ENCODE peak calls at places on chromosomes 16 and 17, in nine cellular contexts. T is K562, D is fibroblast of lung, H is keratinocyte, U is mammary epithelial cell, K is GM23338, C is PC-3, E is neural progenitor cell, A is endothelial cell of umbilical vein. Z is an unnamed sample.

GRCh38 chr16:51012396-51012795 is 138.7 kb downstream of the SALL1 start:
- DNase-seq in A (no peak), U (no peak), K (no peak), D (no peak), C (no peak), H (no peak), T (no peak), E (no peak), Z (no peak)

GRCh38 chr17:70629902-70630301 is 460.6 kb downstream of the KCNJ2 start:
- DNase-seq in A (peak), E (no peak), K (no peak), D (peak), U (no peak), T (no peak), H (no peak), C (peak), Z (no peak)

GRCh38 chr16:58198022-58198683 is at the start of gene CSNK2A2:
- DNase-seq in D (peak), K (peak), C (peak), T (peak), A (no peak), U (peak), H (no peak), E (peak), Z (peak)

GRCh38 chr17:82411396-82412053 is 6.6 kb upstream of the HEXD start:
- DNase-seq in T (no peak), U (no peak), A (no peak), H (no peak), C (no peak), D (no peak), K (no peak), E (no peak), Z (no peak)

GRCh38 chr17:81537856-81538555 is 9.8 kb downstream of the FSCN2 start:
- DNase-seq in T (no peak), A (no peak), E (no peak), U (no peak), H (no peak), C (no peak), K (no peak), D (no peak), Z (no peak)

GRCh38 chr16:87160752-87161337 is 156.3 kb downstream of the C16orf95 start:
- DNase-seq in H (peak), K (no peak), D (no peak), U (peak), A (no peak), T (no peak), E (no peak), C (peak), Z (no peak)

GRCh38 chr16:4780235-4780634 is 7.9 kb downstream of the SEPTIN12 start:
- DNase-seq in E (no peak), T (no peak), U (no peak), H (no peak), A (no peak), D (peak), C (peak), K (no peak), Z (no peak)

GRCh38 chr16:9372934-9373890 is 281.8 kb downstream of the HAPSTR1 start:
- DNase-seq in U (no peak), D (no peak), C (no peak), T (no peak), E (peak), A (no peak), K (peak), H (no peak), Z (no peak)

GRCh38 chr17:13569740-13570137 is 32.0 kb downstream of the HS3ST3A1 start:
- DNase-seq in K (no peak), E (no peak), H (no peak), D (no peak), T (no peak), C (no peak), A (no peak), U (no peak), Z (no peak)

GRCh38 chr17:58630883-58631522 is 60.8 kb downstream of the TEX14 start:
- DNase-seq in E (peak), C (no peak), K (peak), A (no peak), T (no peak), H (no peak), U (peak), D (no peak), Z (no peak)

GRCh38 chr16:5350118-5350517 is 252.5 kb upstream of the EEF2KMT start:
- DNase-seq in U (no peak), T (no peak), E (peak), K (peak), A (no peak), D (no peak), H (no peak), C (no peak), Z (peak)

GRCh38 chr16:85659805-85660511 is 28.8 kb downstream of the GINS2 start:
- DNase-seq in E (peak), U (peak), A (peak), K (peak), H (no peak), T (peak), C (peak), D (peak), Z (peak)

GRCh38 chr16:47477680-47478079 is 16.5 kb downstream of the PHKB start:
- DNase-seq in U (peak), H (no peak), K (no peak), D (peak), T (no peak), C (peak), A (no peak), E (no peak), Z (no peak)

GRCh38 chr17:8152112-8152775 is at the start of gene PER1:
- DNase-seq in U (peak), A (peak), E (peak), C (peak), H (no peak), D (peak), K (peak), T (peak), Z (peak)

GRCh38 chr16:22232277-22233049 is 26.4 kb downstream of the EEF2K start:
- DNase-seq in H (peak), C (peak), T (no peak), K (no peak), U (peak), D (peak), A (peak), E (no peak), Z (no peak)

GRCh38 chr16:55370762-55371482 is 46.9 kb downstream of the IRX6 start:
- DNase-seq in E (peak), A (no peak), C (peak), T (peak), U (peak), H (no peak), K (peak), D (peak), Z (peak)

GRCh38 chr16:31141489-31142108 is 6.1 kb upstream of the PRSS8 start:
- DNase-seq in D (no peak), K (no peak), U (peak), A (no peak), T (peak), E (no peak), C (no peak), H (no peak), Z (no peak)

GRCh38 chr16:46885960-46886763 is 2.0 kb downstream of the GPT2 start:
- DNase-seq in T (no peak), C (no peak), K (peak), U (peak), A (no peak), D (peak), E (peak), H (no peak), Z (no peak)

GRCh38 chr16:74743045-74743667 is 31.5 kb downstream of the FA2H start:
- DNase-seq in K (no peak), U (no peak), E (no peak), C (peak), T (no peak), A (no peak), D (no peak), H (no peak), Z (no peak)

GRCh38 chr17:17411692-17412091 is 65.1 kb upstream of the MED9 start:
- DNase-seq in E (no peak), C (peak), H (no peak), T (no peak), K (no peak), D (no peak), U (peak), A (no peak), Z (no peak)

GRCh38 chr16:83066011-83066410 is 439.2 kb downstream of the CDH13 start:
- DNase-seq in A (no peak), H (no peak), K (no peak), E (no peak), C (no peak), T (no peak), D (no peak), U (no peak), Z (no peak)

GRCh38 chr17:56599566-56599965 is 6.1 kb downstream of the NOG start:
- DNase-seq in U (no peak), H (no peak), T (no peak), A (no peak), K (no peak), C (no peak), D (no peak), E (no peak), Z (no peak)

GRCh38 chr16:57725976-57726375 is 9.6 kb upstream of the KATNB1 start:
- DNase-seq in A (no peak), D (no peak), E (no peak), H (no peak), C (no peak), T (no peak), U (no peak), K (no peak), Z (no peak)

GRCh38 chr17:40458001-40458791 is 14.9 kb downstream of the IGFBP4 start:
- DNase-seq in K (no peak), C (peak), U (no peak), A (no peak), H (peak), D (peak), E (no peak), T (no peak), Z (no peak)

GRCh38 chr16:86762035-86762550 is 183.7 kb downstream of the FOXL1 start:
- DNase-seq in U (no peak), H (no peak), C (no peak), K (no peak), E (no peak), T (no peak), A (no peak), D (no peak), Z (no peak)

GRCh38 chr17:40176409-40177110 is 710 bp upstream of the RAPGEFL1 start:
- DNase-seq in U (peak), K (no peak), A (no peak), D (no peak), E (no peak), T (no peak), H (peak), C (peak), Z (no peak)

GRCh38 chr17:49691677-49692191 is 13.8 kb upstream of the SPOP start:
- DNase-seq in T (no peak), C (no peak), K (peak), U (no peak), H (no peak), D (no peak), E (no peak), A (no peak), Z (no peak)

GRCh38 chr16:54096607-54097006 is 190.0 kb downstream of the IRX3 start:
- DNase-seq in C (no peak), H (no peak), A (no peak), E (no peak), D (no peak), U (no peak), K (no peak), T (no peak), Z (no peak)

GRCh38 chr16:85395207-85395912 is 217.8 kb upstream of the GSE1 start:
- DNase-seq in U (peak), E (no peak), H (peak), K (no peak), T (peak), D (peak), A (peak), C (peak), Z (peak)

GRCh38 chr16:88069397-88070168 is 118.3 kb downstream of the BANP start:
- DNase-seq in K (no peak), C (no peak), H (no peak), D (no peak), U (no peak), T (no peak), E (no peak), A (no peak), Z (no peak)

GRCh38 chr16:86609115-86609514 is 30.8 kb downstream of the FOXL1 start:
- DNase-seq in H (no peak), E (no peak), U (no peak), C (no peak), K (no peak), D (peak), T (no peak), A (no peak), Z (peak)

GRCh38 chr17:37710344-37710886 is 34.4 kb downstream of the HNF1B start:
- DNase-seq in C (peak), U (no peak), T (peak), K (peak), A (peak), H (no peak), D (peak), E (peak), Z (peak)

DNA sequence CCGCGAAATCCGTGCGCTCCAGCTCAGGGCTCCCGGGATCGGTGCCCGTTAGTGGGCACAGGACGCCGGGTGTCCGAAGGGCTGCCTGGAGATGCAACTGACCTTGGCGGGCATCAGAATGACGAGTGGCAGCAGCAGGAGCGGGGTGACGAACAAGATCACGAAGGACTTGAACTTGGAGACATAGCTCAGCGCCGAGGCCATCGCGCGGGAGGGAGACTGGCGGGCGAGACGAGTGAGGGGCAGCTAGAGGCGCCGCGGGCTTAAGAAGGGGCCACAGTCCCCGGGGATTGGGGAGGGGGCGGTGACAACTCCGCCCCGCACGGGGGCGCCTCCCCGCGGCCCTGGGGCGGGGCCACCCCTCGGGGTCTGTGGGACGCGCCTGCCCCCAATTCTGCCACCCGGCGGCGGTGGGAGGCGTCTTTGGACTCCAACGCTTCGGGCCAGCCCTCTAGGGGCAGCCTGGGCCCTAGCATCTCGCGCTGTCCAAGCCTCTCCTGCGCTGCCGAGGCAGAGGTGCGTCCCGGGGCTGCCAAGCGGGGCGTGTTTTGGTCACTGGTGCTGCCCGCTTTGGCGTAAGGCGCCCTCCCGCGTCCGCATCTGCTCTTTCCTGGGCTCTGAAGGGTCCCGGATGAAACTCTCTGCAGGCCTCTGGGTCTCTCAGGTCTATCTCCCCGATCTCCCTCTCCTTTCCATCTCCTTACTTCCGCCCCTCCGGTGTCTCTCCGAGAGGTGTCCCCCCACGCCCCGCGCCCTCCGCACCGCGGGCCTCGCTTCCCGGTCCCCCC is at the start of gene SLC13A5:
- DNase-seq in C (no peak), T (peak), K (peak), D (peak), E (peak), A (peak), H (no peak), U (peak), Z (peak)
- TF ChIP-seq EZH2 in C (no peak), T (no peak), K (no peak), D (peak), E (no peak), A (no peak), H (no peak), U (no peak), Z (peak)

DNA sequence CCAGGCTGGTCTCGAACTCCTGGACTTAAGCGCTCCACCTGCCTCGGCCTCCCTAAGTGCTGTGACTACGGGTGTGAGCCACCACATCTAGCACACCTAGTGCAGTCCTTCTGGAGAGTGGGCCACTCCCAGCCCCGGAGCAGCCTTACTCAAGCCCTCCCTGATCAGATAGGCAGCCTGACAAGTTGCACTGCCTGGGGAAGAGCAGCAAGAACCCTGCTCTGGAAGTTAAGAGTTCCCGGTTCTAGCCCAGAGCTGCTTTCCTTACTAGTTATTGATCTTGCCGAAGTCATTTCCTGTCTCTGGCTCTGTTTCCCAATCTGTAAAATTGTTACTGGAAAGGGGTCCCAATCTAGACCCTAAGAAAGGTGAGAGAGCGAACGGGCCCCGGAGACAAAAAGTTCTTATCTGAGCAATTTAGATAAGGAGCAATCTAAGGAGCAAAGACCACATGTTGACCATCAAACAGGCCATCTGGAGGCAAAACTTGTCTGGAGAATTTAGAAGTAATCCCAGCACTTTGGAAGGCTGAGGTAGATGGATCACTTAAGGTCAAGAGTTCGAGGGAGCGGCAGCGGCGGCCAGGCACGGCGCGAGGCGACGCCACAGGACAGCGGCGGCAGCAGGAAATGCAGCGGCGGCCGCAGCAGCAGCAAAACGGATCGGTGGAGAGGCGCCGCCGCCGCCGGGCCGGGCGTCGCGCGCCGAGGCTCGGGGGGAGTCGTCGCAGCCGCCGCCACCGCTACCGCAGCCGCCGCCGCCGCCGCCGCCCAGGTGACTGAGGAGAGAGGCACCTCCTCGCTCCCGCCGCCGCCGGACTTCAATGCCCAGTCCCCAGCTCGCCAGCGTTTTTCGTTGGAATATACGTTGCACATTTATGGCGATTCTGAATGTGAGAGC is 4.3 kb upstream of the NAGLU start:
- DNase-seq in U (peak), D (peak), C (peak), A (peak), K (peak), E (peak), T (peak), H (no peak), Z (no peak)
- H3K27ac ChIP-seq in U (no peak), D (no peak), C (no peak), A (peak), K (no peak), E (no peak), T (peak), H (no peak), Z (no peak)

DNA sequence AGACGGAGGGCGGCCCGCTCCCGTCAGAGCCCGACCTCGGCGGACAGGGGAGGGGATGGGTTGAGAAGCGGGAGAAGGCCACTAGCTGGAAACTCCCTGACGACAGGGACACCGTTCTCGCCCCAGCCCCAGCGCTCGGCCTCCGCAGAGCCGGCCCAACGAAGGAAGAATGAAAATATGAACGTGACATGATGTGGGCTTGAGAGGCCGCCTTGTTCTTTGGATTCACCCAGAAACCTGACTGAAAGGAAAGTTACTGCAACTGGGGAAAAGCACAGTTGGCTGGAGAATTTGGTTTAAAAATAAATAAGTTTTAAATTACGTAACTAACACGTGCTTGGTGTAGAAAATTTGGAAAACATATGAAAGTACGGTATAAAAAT is 21.1 kb downstream of the NPTX1 start:
- DNase-seq in U (no peak), K (peak), C (peak), A (no peak), D (no peak), T (peak), H (no peak), E (peak), Z (no peak)
- TF ChIP-seq EZH2 in U (no peak), K (peak), C (no peak), A (no peak), D (no peak), T (no peak), H (no peak), E (no peak), Z (no peak)

GRCh38 chr16:3017262-3017805 is 649 bp downstream of the CLDN6 start:
- DNase-seq in E (peak), C (no peak), H (no peak), T (no peak), A (no peak), K (peak), D (no peak), U (no peak), Z (no peak)
- H3K27ac ChIP-seq in E (no peak), C (no peak), H (no peak), T (no peak), A (no peak), K (peak), D (no peak), U (no peak), Z (no peak)

Z was measured in A673.